ENCODE peak calls at places on chromosome 22, in five cellular contexts. E is activated naive CD8-positive, alpha-beta T cell treated with anti-CD3 and anti-CD28 coated beads for 36 hours; B is lung microvascular endothelial cell; H is NCI-H2081 treated with DMSO at 0.1 percent for 48 hours; S is activated effector memory CD4-positive, alpha-beta T cell treated with anti-CD3 and anti-CD28 coated beads, Interleukin-2, amount 50 U/mL, for 16 hours. Q is an unnamed sample.

GRCh38 chr22:24809331-24809730 is 3.3 kb downstream of the SGSM1 start:
- DNase-seq in E (no peak), B (no peak), H (no peak), S (no peak), Q (no peak)

GRCh38 chr22:26321469-26321913 is 107.6 kb upstream of the ASPHD2 start:
- DNase-seq in E (no peak), B (no peak), H (no peak), S (no peak), Q (peak)

GRCh38 chr22:27474112-27474571 is 327.4 kb downstream of the MN1 start:
- DNase-seq in E (no peak), B (no peak), H (no peak), S (no peak), Q (no peak)

GRCh38 chr22:17057959-17058814 is 26.6 kb upstream of the IL17RA start:
- DNase-seq in E (peak), B (peak), H (no peak), S (peak), Q (no peak)

GRCh38 chr22:18148508-18148965 is 1.4 kb upstream of the USP18 start:
- DNase-seq in E (no peak), B (no peak), H (no peak), S (no peak), Q (no peak)

GRCh38 chr22:50688448-50688847 is 15.8 kb downstream of the SHANK3 start:
- DNase-seq in E (no peak), B (no peak), H (no peak), S (peak), Q (peak)

GRCh38 chr22:36104988-36105387 is 55.6 kb downstream of the APOL3 start:
- DNase-seq in E (no peak), B (no peak), H (no peak), S (no peak), Q (no peak)

GRCh38 chr22:45413368-45414211 is at the start of the genes RIBC2 and SMC1B:
- DNase-seq in E (peak), B (peak), H (no peak), S (peak), Q (no peak)

GRCh38 chr22:17957683-17958082 is 66.7 kb downstream of the MICAL3 start:
- DNase-seq in E (no peak), B (no peak), H (no peak), S (no peak), Q (no peak)

GRCh38 chr22:49962751-49963646 is 2.4 kb downstream of the PIM3 start:
- DNase-seq in E (no peak), B (no peak), H (no peak), S (no peak), Q (peak)

GRCh38 chr22:35477911-35478582 is 62.6 kb upstream of the RASD2 start:
- DNase-seq in E (no peak), B (peak), H (peak), S (no peak), Q (no peak)